ENCODE peak calls at places on chromosomes 1 and 21, in eight cellular contexts. One of them, this sample, is unnamed.

GRCh38 chr1:92943515-92943873 is 17.8 kb downstream of the DIPK1A start:
- DNase-seq in OCI-LY7: no peak
- DNase-seq in fibroblast of lung: no peak
- DNase-seq in AG04450: no peak
- DNase-seq in A549: no peak
- DNase-seq in heart right ventricle: no peak
- DNase-seq in spleen: no peak
- DNase-seq in heart left ventricle: no peak
- DNase-seq in this sample: no peak

GRCh38 chr1:44884746-44885145 is 41.7 kb upstream of the PTCH2 start:
- DNase-seq in OCI-LY7: no peak
- DNase-seq in AG04450: no peak
- DNase-seq in A549: no peak
- DNase-seq in heart left ventricle: no peak
- DNase-seq in fibroblast of lung: no peak
- DNase-seq in spleen: no peak
- DNase-seq in heart right ventricle: no peak
- DNase-seq in this sample: no peak

GRCh38 chr1:181541458-181541857 is 58.1 kb downstream of the CACNA1E start:
- DNase-seq in OCI-LY7: no peak
- DNase-seq in fibroblast of lung: no peak
- DNase-seq in A549: no peak
- DNase-seq in spleen: no peak
- DNase-seq in heart left ventricle: no peak
- DNase-seq in heart right ventricle: no peak
- DNase-seq in AG04450: no peak
- DNase-seq in this sample: no peak

GRCh38 chr1:42943166-42943565 is 15.5 kb downstream of the SLC2A1 start:
- DNase-seq in OCI-LY7: no peak
- DNase-seq in spleen: peak
- DNase-seq in fibroblast of lung: peak
- DNase-seq in A549: peak
- DNase-seq in heart right ventricle: peak
- DNase-seq in AG04450: no peak
- DNase-seq in heart left ventricle: no peak
- DNase-seq in this sample: no peak

GRCh38 chr1:27574871-27575831 is 28.8 kb downstream of the AHDC1 start:
- DNase-seq in A549: peak
- DNase-seq in AG04450: peak
- DNase-seq in heart left ventricle: peak
- DNase-seq in heart right ventricle: peak
- DNase-seq in spleen: no peak
- DNase-seq in fibroblast of lung: peak
- DNase-seq in OCI-LY7: no peak
- DNase-seq in this sample: peak

GRCh38 chr1:246117066-246117791 is 389.9 kb downstream of the SMYD3 start:
- DNase-seq in AG04450: peak
- DNase-seq in heart left ventricle: no peak
- DNase-seq in heart right ventricle: no peak
- DNase-seq in spleen: no peak
- DNase-seq in fibroblast of lung: peak
- DNase-seq in A549: peak
- DNase-seq in OCI-LY7: peak
- DNase-seq in this sample: no peak

GRCh38 chr1:32071758-32072621 is 749 bp upstream of the TMEM39B start:
- DNase-seq in fibroblast of lung: peak
- DNase-seq in heart left ventricle: no peak
- DNase-seq in A549: no peak
- DNase-seq in OCI-LY7: peak
- DNase-seq in AG04450: peak
- DNase-seq in spleen: no peak
- DNase-seq in heart right ventricle: no peak
- DNase-seq in this sample: no peak

GRCh38 chr1:106749491-106749890 is 307.0 kb upstream of the PRMT6 start:
- DNase-seq in spleen: no peak
- DNase-seq in AG04450: no peak
- DNase-seq in heart left ventricle: no peak
- DNase-seq in heart right ventricle: no peak
- DNase-seq in A549: no peak
- DNase-seq in OCI-LY7: no peak
- DNase-seq in fibroblast of lung: no peak
- DNase-seq in this sample: no peak

GRCh38 chr1:54861070-54861761 is 25.8 kb downstream of the DHCR24 start:
- DNase-seq in A549: no peak
- DNase-seq in heart left ventricle: no peak
- DNase-seq in fibroblast of lung: no peak
- DNase-seq in heart right ventricle: no peak
- DNase-seq in OCI-LY7: peak
- DNase-seq in spleen: no peak
- DNase-seq in AG04450: no peak
- DNase-seq in this sample: peak

GRCh38 chr1:150836129-150836773 is 28.2 kb upstream of the CTSK start:
- DNase-seq in AG04450: no peak
- DNase-seq in OCI-LY7: no peak
- DNase-seq in heart left ventricle: no peak
- DNase-seq in A549: no peak
- DNase-seq in heart right ventricle: no peak
- DNase-seq in fibroblast of lung: peak
- DNase-seq in spleen: no peak
- DNase-seq in this sample: no peak

GRCh38 chr1:168621356-168621755 is 45.0 kb downstream of the XCL1 start:
- DNase-seq in heart left ventricle: no peak
- DNase-seq in spleen: no peak
- DNase-seq in fibroblast of lung: peak
- DNase-seq in heart right ventricle: no peak
- DNase-seq in AG04450: no peak
- DNase-seq in OCI-LY7: no peak
- DNase-seq in A549: no peak
- DNase-seq in this sample: no peak

GRCh38 chr1:193417945-193418744 is 231.7 kb upstream of the B3GALT2 start:
- DNase-seq in spleen: no peak
- DNase-seq in A549: no peak
- DNase-seq in heart right ventricle: no peak
- DNase-seq in heart left ventricle: no peak
- DNase-seq in OCI-LY7: no peak
- DNase-seq in fibroblast of lung: peak
- DNase-seq in AG04450: no peak
- DNase-seq in this sample: no peak

GRCh38 chr1:110672001-110672752 is 2.6 kb downstream of the KCNA3 start:
- DNase-seq in AG04450: no peak
- DNase-seq in heart right ventricle: no peak
- DNase-seq in OCI-LY7: peak
- DNase-seq in heart left ventricle: no peak
- DNase-seq in spleen: no peak
- DNase-seq in fibroblast of lung: no peak
- DNase-seq in A549: no peak
- DNase-seq in this sample: no peak

GRCh38 chr1:52477876-52478275 is 73.5 kb downstream of the PRPF38A start:
- DNase-seq in spleen: no peak
- DNase-seq in OCI-LY7: no peak
- DNase-seq in fibroblast of lung: no peak
- DNase-seq in A549: no peak
- DNase-seq in AG04450: no peak
- DNase-seq in heart right ventricle: no peak
- DNase-seq in heart left ventricle: no peak
- DNase-seq in this sample: no peak

GRCh38 chr1:67748630-67749029 is 63.6 kb downstream of the GADD45A start:
- DNase-seq in OCI-LY7: no peak
- DNase-seq in AG04450: no peak
- DNase-seq in spleen: no peak
- DNase-seq in fibroblast of lung: peak
- DNase-seq in A549: peak
- DNase-seq in heart right ventricle: no peak
- DNase-seq in heart left ventricle: no peak
- DNase-seq in this sample: no peak

GRCh38 chr1:233151850-233152249 is 143.7 kb downstream of the PCNX2 start:
- DNase-seq in A549: no peak
- DNase-seq in spleen: no peak
- DNase-seq in fibroblast of lung: peak
- DNase-seq in AG04450: no peak
- DNase-seq in heart right ventricle: peak
- DNase-seq in OCI-LY7: no peak
- DNase-seq in heart left ventricle: peak
- DNase-seq in this sample: no peak

GRCh38 chr1:167426716-167427115 is 91.6 kb downstream of the CD247 start:
- DNase-seq in fibroblast of lung: no peak
- DNase-seq in heart left ventricle: no peak
- DNase-seq in A549: no peak
- DNase-seq in spleen: no peak
- DNase-seq in OCI-LY7: no peak
- DNase-seq in AG04450: no peak
- DNase-seq in heart right ventricle: no peak
- DNase-seq in this sample: no peak

GRCh38 chr1:71044833-71045232 is 2.8 kb downstream of the PTGER3 start:
- DNase-seq in OCI-LY7: no peak
- DNase-seq in spleen: no peak
- DNase-seq in A549: no peak
- DNase-seq in fibroblast of lung: no peak
- DNase-seq in heart right ventricle: no peak
- DNase-seq in AG04450: no peak
- DNase-seq in heart left ventricle: no peak
- DNase-seq in this sample: no peak

DNA sequence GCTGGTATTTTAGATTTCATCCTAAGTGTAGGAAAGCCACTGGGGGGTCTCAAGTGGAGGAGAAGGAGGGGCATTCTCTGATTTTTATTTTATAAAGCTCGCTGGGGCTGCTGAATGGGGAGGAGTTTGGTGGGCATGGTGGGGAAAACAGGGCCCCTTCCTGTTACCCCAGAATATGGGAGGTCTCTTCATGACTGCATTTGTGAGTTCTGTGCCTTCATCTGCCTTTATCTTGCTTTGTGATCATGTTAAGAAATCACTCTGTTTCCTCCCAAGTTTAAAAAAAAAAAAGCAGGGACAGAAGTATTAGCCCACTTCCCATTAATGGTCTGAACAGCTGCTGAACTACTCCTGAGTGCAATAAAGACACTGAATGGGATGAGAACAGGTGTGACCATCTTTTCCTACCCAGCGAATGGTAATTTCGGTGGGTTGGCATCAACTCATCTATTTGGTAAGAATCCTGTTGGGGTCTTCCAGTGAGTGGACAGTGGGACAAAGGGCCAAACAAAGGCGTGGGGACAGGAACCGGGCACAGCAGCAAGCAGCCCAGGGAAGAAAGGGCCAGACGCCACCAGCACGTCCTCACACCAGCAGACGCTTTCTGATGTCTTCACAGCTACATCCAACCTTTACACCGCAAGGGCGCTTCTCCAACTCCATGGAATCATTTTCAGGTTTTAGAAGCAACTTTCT is 160.4 kb downstream of the ADSS2 start:
- DNase-seq in heart left ventricle: no peak
- DNase-seq in AG04450: no peak
- DNase-seq in A549: no peak
- DNase-seq in heart right ventricle: no peak
- DNase-seq in OCI-LY7: no peak
- DNase-seq in fibroblast of lung: no peak
- DNase-seq in spleen: no peak
- DNase-seq in this sample: no peak
- H3K27ac ChIP-seq in heart left ventricle: no peak
- H3K27ac ChIP-seq in AG04450: no peak
- H3K27ac ChIP-seq in A549: no peak
- H3K27ac ChIP-seq in heart right ventricle: no peak
- H3K27ac ChIP-seq in OCI-LY7: no peak
- H3K27ac ChIP-seq in fibroblast of lung: no peak
- H3K27ac ChIP-seq in spleen: no peak
- H3K27ac ChIP-seq in this sample: no peak

DNA sequence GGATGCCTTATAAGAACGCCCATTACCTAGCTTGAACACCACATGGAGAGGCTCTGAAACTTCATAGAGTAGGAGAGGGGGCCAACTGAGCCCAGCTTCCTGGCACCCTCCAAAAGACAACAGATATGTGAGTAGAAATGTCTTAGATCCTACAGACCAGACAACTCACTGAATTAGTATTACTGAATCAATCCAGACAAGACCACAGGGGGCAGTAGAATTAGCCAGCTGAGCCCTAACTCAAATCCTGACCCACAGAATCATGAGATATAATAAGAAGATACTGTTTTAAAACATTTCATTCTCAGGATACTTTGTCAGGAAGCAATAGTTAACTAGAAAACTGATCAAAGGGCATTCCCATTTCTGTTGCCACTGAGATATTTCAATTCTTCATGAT is 45.8 kb upstream of the C1orf21 start:
- DNase-seq in AG04450: no peak
- DNase-seq in spleen: no peak
- DNase-seq in OCI-LY7: no peak
- DNase-seq in fibroblast of lung: no peak
- DNase-seq in heart left ventricle: no peak
- DNase-seq in heart right ventricle: no peak
- DNase-seq in A549: no peak
- DNase-seq in this sample: no peak
- TF ChIP-seq CTCF in AG04450: peak
- TF ChIP-seq CTCF in spleen: no peak
- TF ChIP-seq CTCF in OCI-LY7: no peak
- TF ChIP-seq CTCF in fibroblast of lung: peak
- TF ChIP-seq CTCF in heart left ventricle: no peak
- TF ChIP-seq CTCF in heart right ventricle: no peak
- TF ChIP-seq CTCF in A549: no peak
- TF ChIP-seq CTCF in this sample: no peak

GRCh38 chr21:36355071-36355680 is 30.0 kb upstream of the CHAF1B start:
- DNase-seq in A549: no peak
- DNase-seq in AG04450: no peak
- DNase-seq in spleen: no peak
- DNase-seq in fibroblast of lung: no peak
- DNase-seq in OCI-LY7: no peak
- DNase-seq in heart right ventricle: no peak
- DNase-seq in heart left ventricle: no peak
- DNase-seq in this sample: no peak
- H3K27ac ChIP-seq in A549: no peak
- H3K27ac ChIP-seq in AG04450: no peak
- H3K27ac ChIP-seq in spleen: no peak
- H3K27ac ChIP-seq in fibroblast of lung: no peak
- H3K27ac ChIP-seq in OCI-LY7: no peak
- H3K27ac ChIP-seq in heart right ventricle: no peak
- H3K27ac ChIP-seq in heart left ventricle: no peak
- H3K27ac ChIP-seq in this sample: no peak

DNA sequence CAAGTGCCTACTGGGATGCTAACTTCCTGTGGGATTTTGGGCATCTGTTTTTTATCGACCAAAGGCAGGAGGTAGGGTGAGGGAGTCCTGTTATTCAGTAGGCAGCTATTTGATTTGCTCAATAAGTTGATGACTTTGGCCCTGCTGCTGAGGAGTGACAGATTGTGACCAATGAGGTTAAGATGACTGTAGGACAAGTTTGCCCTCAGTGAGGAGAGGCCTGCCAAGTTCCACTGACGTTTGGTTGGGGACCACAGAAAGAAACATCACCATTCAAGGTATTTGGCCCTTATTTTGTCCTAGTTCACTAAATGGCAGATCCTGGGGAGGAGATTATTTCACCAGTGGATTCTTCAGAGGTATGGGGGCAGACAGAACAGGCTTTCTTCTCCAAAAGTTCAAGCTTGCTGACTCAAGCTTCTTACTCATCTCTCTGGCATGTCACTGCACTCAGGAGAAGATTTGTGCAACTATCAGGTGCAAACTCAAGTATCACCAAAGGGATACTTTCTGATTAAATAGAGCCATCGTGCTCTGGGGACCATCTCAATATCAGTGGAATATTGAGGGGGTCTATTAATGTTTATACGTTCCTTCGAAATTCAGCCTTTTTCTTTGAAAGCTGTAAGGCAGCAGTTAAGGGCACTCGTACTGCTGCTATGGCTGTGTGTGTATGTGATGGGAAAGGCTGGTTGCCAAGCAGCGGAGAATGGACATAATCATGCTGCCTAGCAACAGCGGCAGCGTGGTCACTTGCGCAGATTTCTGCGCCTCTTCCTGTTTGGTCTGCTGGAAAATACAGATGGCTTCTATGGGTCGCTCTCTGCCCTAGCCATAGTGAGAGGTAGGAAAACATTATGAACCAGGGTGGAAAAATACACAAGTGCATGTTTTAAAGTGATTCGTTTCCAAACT is 78.7 kb downstream of the PBX1 start:
- DNase-seq in OCI-LY7: no peak
- DNase-seq in heart right ventricle: peak
- DNase-seq in heart left ventricle: peak
- DNase-seq in AG04450: peak
- DNase-seq in A549: peak
- DNase-seq in fibroblast of lung: peak
- DNase-seq in spleen: no peak
- DNase-seq in this sample: peak
- TF ChIP-seq CTCF in OCI-LY7: no peak
- TF ChIP-seq CTCF in heart right ventricle: no peak
- TF ChIP-seq CTCF in heart left ventricle: no peak
- TF ChIP-seq CTCF in AG04450: no peak
- TF ChIP-seq CTCF in A549: no peak
- TF ChIP-seq CTCF in fibroblast of lung: no peak
- TF ChIP-seq CTCF in spleen: no peak
- TF ChIP-seq CTCF in this sample: no peak